ENCODE peak calls at places on chromosomes 3 and 15, in five cellular contexts. N is HEK293T, Z is GM12878, K is K562, Q is HepG2. Y is an unnamed sample.

GRCh38 chr3:97108136-97108535 is 293.7 kb downstream of the EPHA6 start:
- DNase-seq in K (no peak), Q (no peak), N (no peak), Z (no peak), Y (no peak)

GRCh38 chr15:75720787-75721461 is 8.3 kb upstream of the CSPG4 start:
- DNase-seq in N (peak; percentile 49), K (peak; percentile 66), Z (no peak), Q (peak; percentile 50), Y (peak; percentile 21)

GRCh38 chr3:97712919-97713318 is 51.6 kb upstream of the ARL6 start:
- DNase-seq in Z (no peak), Q (no peak), K (no peak), N (no peak), Y (no peak)

GRCh38 chr3:9392041-9392440 is 5.4 kb upstream of the SETD5 start:
- DNase-seq in Z (no peak), N (no peak), K (no peak), Q (no peak), Y (no peak)

GRCh38 chr3:161602451-161602850 is 105.8 kb downstream of the OTOL1 start:
- DNase-seq in Q (no peak), K (no peak), Z (no peak), N (no peak), Y (no peak)

GRCh38 chr3:150391200-150391599 is 16.9 kb upstream of the TSC22D2 start:
- DNase-seq in K (peak; percentile 38), Z (no peak), N (no peak), Q (no peak), Y (no peak)

GRCh38 chr15:58465866-58466517 is 34.2 kb downstream of the LIPC start:
- DNase-seq in Q (no peak), K (no peak), Z (no peak), N (no peak), Y (no peak)

GRCh38 chr3:153354641-153355040 is 192.6 kb downstream of the RAP2B start:
- DNase-seq in Q (no peak), K (no peak), N (no peak), Z (no peak), Y (no peak)

GRCh38 chr3:9676780-9677179 is 26.9 kb upstream of the CPNE9 start:
- DNase-seq in N (no peak), K (no peak), Z (no peak), Q (peak; percentile 9), Y (no peak)

DNA sequence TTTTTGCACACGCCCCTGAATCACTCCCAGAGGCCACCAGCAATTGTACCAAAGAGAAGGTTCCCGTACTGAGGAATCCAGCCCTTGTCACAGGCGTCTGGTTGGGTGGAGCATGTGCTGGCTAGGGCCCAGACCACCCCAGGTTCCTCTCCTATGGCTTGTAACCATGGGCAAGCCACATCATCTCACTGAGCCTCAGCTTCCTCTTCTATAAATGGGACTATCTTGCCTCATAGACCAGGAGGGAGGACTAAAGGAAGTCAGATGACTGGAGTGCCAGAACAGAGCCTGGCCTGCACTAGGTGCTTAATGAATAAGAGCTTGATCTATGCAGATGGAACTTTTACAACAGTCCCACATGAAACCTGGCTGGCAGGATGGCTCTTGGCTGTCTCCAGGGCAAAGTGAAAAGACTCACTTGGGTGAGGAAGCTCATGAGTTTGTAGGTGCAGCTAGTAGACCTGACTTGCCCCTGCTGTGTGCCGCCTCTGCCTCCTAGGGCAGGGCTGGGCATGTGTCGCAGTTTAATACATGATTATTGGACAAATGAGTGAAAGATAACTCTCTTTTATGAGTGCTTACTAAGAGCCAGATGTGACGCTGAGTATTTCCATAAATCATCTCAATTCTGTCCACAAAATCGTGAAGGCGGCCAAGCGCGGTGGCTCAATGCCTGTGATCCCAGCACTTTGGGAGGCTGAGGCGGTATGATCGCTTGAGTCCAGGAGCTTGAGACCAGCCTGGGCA is 29.3 kb downstream of the CTSH start:
- DNase-seq in Z (no peak), N (no peak), K (no peak), Q (no peak), Y (no peak)
- TF ChIP-seq FOXM1 in Z (no peak), N (no peak), K (no peak), Q (no peak), Y (no peak)

GRCh38 chr3:177287231-177287630 is 89.9 kb upstream of the TBL1XR1 start:
- DNase-seq in K (peak; percentile 28), Z (no peak), N (no peak), Q (no peak), Y (no peak)

GRCh38 chr3:177283983-177284382 is 86.7 kb upstream of the TBL1XR1 start:
- DNase-seq in K (no peak), N (no peak), Z (no peak), Q (no peak), Y (no peak)

GRCh38 chr3:177286034-177286433 is 88.8 kb upstream of the TBL1XR1 start:
- DNase-seq in K (no peak), Q (peak; percentile 91), Z (no peak), N (no peak), Y (no peak)

GRCh38 chr3:177282028-177282655 is 84.9 kb upstream of the TBL1XR1 start:
- DNase-seq in Z (no peak), K (no peak), Q (no peak), N (no peak), Y (no peak)

GRCh38 chr3:177284383-177284881 is 87.2 kb upstream of the TBL1XR1 start:
- DNase-seq in Q (peak; percentile 35), K (peak; percentile 76), N (peak; percentile 34), Z (no peak), Y (no peak)
- TF ChIP-seq FOXM1 in Q (no peak), K (no peak), N (no peak), Z (no peak), Y (no peak)

DNA sequence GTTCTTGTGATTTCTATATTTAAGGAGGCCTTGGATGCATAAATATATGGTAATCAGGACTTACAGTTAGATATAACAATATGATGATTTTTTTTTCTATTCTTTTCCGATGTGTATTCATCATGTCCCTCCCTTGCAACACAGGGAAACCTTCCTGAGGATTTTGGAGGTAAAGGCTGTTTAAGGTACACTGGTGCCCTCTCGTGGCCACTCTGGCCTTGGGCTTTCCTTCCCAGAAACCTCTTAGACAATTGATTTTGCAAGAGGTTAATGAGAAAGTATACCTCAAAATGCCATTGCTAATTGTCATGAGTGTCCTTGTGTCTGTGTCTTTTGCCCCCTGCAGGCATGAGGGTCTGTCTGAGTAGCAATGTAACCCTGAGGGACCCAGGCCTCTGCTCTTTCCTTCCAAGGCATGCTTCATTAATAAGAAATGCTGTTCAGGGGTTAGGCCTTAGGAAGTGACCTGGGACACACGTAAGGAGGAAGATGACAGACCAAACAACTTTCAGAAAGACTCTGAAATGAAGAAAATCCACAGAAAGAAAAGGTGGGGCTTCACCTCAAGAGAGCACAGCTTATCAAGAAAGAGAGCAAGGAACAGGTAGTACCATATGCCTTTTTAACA is 70.3 kb upstream of the PPP2R3A start:
- DNase-seq in N (peak; percentile 63), K (peak; percentile 29), Z (peak; percentile 5), Q (peak; percentile 49), Y (peak; percentile 57)
- TF ChIP-seq FOXM1 in N (no peak), K (no peak), Z (no peak), Q (no peak), Y (no peak)

DNA sequence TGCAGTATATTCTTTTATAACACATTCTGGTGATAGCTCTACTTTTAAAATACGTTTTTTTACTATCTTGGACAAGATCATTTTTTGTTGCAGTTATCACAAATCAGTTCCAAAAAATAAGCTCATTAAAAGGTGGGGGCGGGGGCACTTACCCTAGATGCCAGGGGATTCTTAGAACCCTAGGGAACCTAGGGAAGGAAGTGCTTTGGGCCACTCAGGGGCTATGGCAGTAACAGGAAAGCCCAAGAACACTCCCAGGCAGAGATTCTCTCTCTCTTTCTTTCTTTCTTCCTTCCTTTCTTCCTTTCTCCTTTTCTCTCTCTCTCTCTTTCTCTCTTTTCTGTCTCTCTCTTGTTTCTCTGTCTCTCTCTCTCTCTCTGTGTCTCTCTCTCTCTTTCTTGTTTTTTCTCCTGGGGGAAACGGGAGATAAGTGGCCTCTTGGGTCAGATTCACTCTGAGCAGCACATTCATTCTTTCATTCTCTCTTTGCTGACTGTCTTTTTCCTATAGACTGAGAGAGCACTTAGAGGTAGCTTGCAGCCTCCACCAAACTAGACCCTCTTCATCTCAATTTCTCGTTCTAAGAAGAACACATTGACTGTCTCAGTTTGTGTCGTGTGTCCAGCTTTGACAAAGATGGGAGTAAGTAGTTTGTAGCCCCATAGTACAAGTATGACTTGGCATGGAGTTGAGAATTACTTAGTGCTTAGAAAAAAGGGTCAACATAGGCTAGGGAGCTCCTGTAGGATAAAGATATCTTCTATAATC is 16.6 kb downstream of the SCAANT1 start:
- DNase-seq in N (no peak), K (no peak), Z (no peak), Q (no peak), Y (no peak)
- TF ChIP-seq FOXM1 in N (no peak), K (no peak), Z (no peak), Q (no peak), Y (no peak)

DNA sequence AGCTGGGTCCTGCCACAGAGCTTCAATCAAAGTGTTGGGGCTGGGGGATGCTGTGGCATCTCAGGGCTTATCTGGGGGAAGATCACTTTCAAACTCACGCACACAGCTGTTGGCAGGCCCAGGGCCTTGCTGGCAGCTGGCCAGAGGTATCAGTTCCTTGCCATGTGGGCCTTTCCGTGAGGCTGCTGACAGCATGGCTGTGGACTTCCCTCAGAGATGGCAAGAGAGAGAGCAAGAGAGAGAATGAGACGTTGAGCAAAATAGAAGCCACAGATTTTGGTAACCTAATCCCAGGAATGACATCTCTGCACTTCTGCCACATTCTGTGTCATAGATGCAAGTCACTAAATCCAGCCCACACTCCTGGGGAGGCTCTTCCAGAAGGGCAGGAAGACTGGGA is 91.0 kb downstream of the TPRG1 start:
- DNase-seq in Z (no peak), K (no peak), Q (no peak), N (no peak), Y (no peak)
- TF ChIP-seq FOXM1 in Z (no peak), K (no peak), Q (no peak), N (no peak), Y (no peak)

GRCh38 chr3:50268703-50269451 is at the start of gene SEMA3B:
- DNase-seq in Z (no peak), N (no peak), Q (peak; percentile 71), K (no peak), Y (no peak)
- TF ChIP-seq FOXM1 in Z (no peak), N (no peak), Q (no peak), K (no peak), Y (no peak)

GRCh38 chr15:91849180-91849579 is 4.3 kb upstream of the SLCO3A1 start:
- DNase-seq in K (no peak), Q (no peak), Z (no peak), N (no peak), Y (no peak)
- TF ChIP-seq FOXM1 in K (no peak), Q (no peak), Z (no peak), N (no peak), Y (no peak)

GRCh38 chr15:99104788-99105515 is at the start of gene SYNM:
- DNase-seq in Q (peak; percentile 72), Z (no peak), K (peak; percentile 84), N (peak; percentile 95), Y (peak; percentile 98)
- TF ChIP-seq FOXM1 in Q (no peak), Z (no peak), K (no peak), N (peak; percentile 78), Y (no peak)